ENCODE peak calls at places on chromosomes 16 and 17, in five cellular contexts. Z is NCI-H1048; Y is stimulated activated CD8-positive, alpha-beta memory T cell treated with anti-CD3 and anti-CD28 coated beads, Interleukin-7, amount 100 ng/mL, for 24 hours; F is ELF-1; Q is ACHN. D is an unnamed sample.

GRCh38 chr17:29723283-29724047 is 100.8 kb upstream of the CORO6 start:
- DNase-seq in Z (no peak), Y (no peak), F (no peak), Q (no peak), D (no peak)

GRCh38 chr17:83125515-83126274 is 46.3 kb downstream of the METRNL start:
- DNase-seq in Z (no peak), Y (no peak), F (no peak), Q (no peak), D (no peak)

GRCh38 chr16:12341423-12341822 is 364.9 kb downstream of the SNX29 start:
- DNase-seq in Z (no peak), Y (no peak), F (no peak), Q (peak), D (no peak)

GRCh38 chr16:12531937-12532336 is 271.8 kb downstream of the CPPED1 start:
- DNase-seq in Z (no peak), Y (no peak), F (no peak), Q (no peak), D (no peak)

GRCh38 chr17:9529033-9529748 is 46.4 kb downstream of the STX8 start:
- DNase-seq in Z (peak), Y (no peak), F (no peak), Q (peak), D (no peak)

GRCh38 chr17:37041931-37042330 is 93.2 kb downstream of the AATF start:
- DNase-seq in Z (no peak), Y (no peak), F (no peak), Q (no peak), D (no peak)

GRCh38 chr17:80254396-80255241 is 6.0 kb upstream of the RNF213 start:
- DNase-seq in Z (no peak), Y (no peak), F (no peak), Q (peak), D (no peak)

GRCh38 chr17:37400505-37400904 is 6.1 kb downstream of the ACACA start:
- DNase-seq in Z (no peak), Y (no peak), F (no peak), Q (no peak), D (peak)

GRCh38 chr16:84500531-84500930 is 3.9 kb downstream of the MEAK7 start:
- DNase-seq in Z (no peak), Y (no peak), F (no peak), Q (no peak), D (no peak)

GRCh38 chr17:48296453-48296852 is 133.6 kb downstream of the SKAP1 start:
- DNase-seq in Z (no peak), Y (no peak), F (no peak), Q (no peak), D (no peak)

GRCh38 chr17:83046759-83047478 is 32.5 kb upstream of the METRNL start:
- DNase-seq in Z (no peak), Y (no peak), F (no peak), Q (no peak), D (no peak)

GRCh38 chr17:2854662-2855061 is 58.4 kb downstream of the RAP1GAP2 start:
- DNase-seq in Z (no peak), Y (no peak), F (no peak), Q (no peak), D (no peak)

GRCh38 chr17:66306413-66306812 is 4.0 kb downstream of the PRKCA start:
- DNase-seq in Z (no peak), Y (no peak), F (no peak), Q (no peak), D (no peak)

GRCh38 chr17:4433515-4434031 is at the start of gene SPNS3:
- DNase-seq in Z (no peak), Y (no peak), F (no peak), Q (no peak), D (no peak)

GRCh38 chr16:26877421-26877820 is 189.3 kb upstream of the C16orf82 start:
- DNase-seq in Z (no peak), Y (no peak), F (no peak), Q (no peak), D (no peak)

GRCh38 chr16:8720080-8720966 is 45.9 kb downstream of the ABAT start:
- DNase-seq in Z (no peak), Y (no peak), F (peak), Q (peak), D (no peak)

GRCh38 chr17:49471089-49471683 is 23.9 kb upstream of the NGFR start:
- DNase-seq in Z (no peak), Y (no peak), F (peak), Q (no peak), D (no peak)

GRCh38 chr17:4968166-4968915 is 724 bp upstream of the SPAG7 start:
- DNase-seq in Z (no peak), Y (no peak), F (peak), Q (peak), D (peak)

GRCh38 chr17:7712111-7712771 is 5.3 kb upstream of the DNAH2 start:
- DNase-seq in Z (no peak), Y (no peak), F (peak), Q (no peak), D (no peak)

GRCh38 chr17:78204387-78205123 is 9.5 kb upstream of the BIRC5 start:
- DNase-seq in Z (no peak), Y (no peak), F (no peak), Q (no peak), D (no peak)

GRCh38 chr17:57557793-57558681 is 187.1 kb downstream of the CCDC182 start:
- DNase-seq in Z (no peak), Y (no peak), F (peak), Q (peak), D (no peak)

GRCh38 chr17:4908301-4908700 is 5.4 kb upstream of the CHRNE start:
- DNase-seq in Z (no peak), Y (no peak), F (peak), Q (no peak), D (peak)

GRCh38 chr17:81471804-81472456 is 40.7 kb downstream of the ACTG1 start:
- DNase-seq in Z (peak), Y (no peak), F (no peak), Q (no peak), D (no peak)

GRCh38 chr17:64028874-64029464 is 8.5 kb upstream of the ICAM2 start:
- DNase-seq in Z (no peak), Y (peak), F (peak), Q (peak), D (no peak)

GRCh38 chr16:10868562-10869469 is 8.2 kb upstream of the CIITA start:
- DNase-seq in Z (no peak), Y (no peak), F (no peak), Q (no peak), D (no peak)

GRCh38 chr16:30621765-30622164 is 11.6 kb upstream of the ZNF689 start:
- DNase-seq in Z (no peak), Y (no peak), F (no peak), Q (no peak), D (no peak)